ENCODE peak calls at places on chromosomes 4 and X, in ten cellular contexts. One of them, this sample, is unnamed.

GRCh38 chr4:4575284-4576211 is 33.7 kb upstream of the STX18 start:
- DNase-seq in GM06990: peak; percentile 82
- DNase-seq in right atrium auricular region: no peak
- DNase-seq in esophagus muscularis mucosa: no peak
- DNase-seq in adrenal gland: peak; percentile 74
- DNase-seq in HepG2: no peak
- DNase-seq in thyroid gland: peak; percentile 71
- DNase-seq in astrocyte of the cerebellum: no peak
- DNase-seq in cardiac fibroblast: peak; percentile 55
- DNase-seq in tibial artery: peak; percentile 66
- DNase-seq in this sample: no peak

GRCh38 chr4:186948361-186949291 is 225.0 kb upstream of the FAT1 start:
- DNase-seq in GM06990: no peak
- DNase-seq in right atrium auricular region: no peak
- DNase-seq in esophagus muscularis mucosa: no peak
- DNase-seq in adrenal gland: no peak
- DNase-seq in HepG2: no peak
- DNase-seq in thyroid gland: no peak
- DNase-seq in astrocyte of the cerebellum: no peak
- DNase-seq in cardiac fibroblast: peak; percentile 36
- DNase-seq in tibial artery: no peak
- DNase-seq in this sample: no peak

GRCh38 chr4:88672987-88673386 is 24.6 kb downstream of the NAP1L5 start:
- DNase-seq in GM06990: peak; percentile 1
- DNase-seq in right atrium auricular region: no peak
- DNase-seq in esophagus muscularis mucosa: no peak
- DNase-seq in adrenal gland: no peak
- DNase-seq in HepG2: peak; percentile 28
- DNase-seq in thyroid gland: peak; percentile 25
- DNase-seq in astrocyte of the cerebellum: no peak
- DNase-seq in cardiac fibroblast: peak; percentile 56
- DNase-seq in tibial artery: no peak
- DNase-seq in this sample: no peak

GRCh38 chr4:38128478-38129451 is 168.6 kb downstream of the PTTG2 start:
- DNase-seq in GM06990: peak; percentile 63
- DNase-seq in right atrium auricular region: peak; percentile 65
- DNase-seq in esophagus muscularis mucosa: no peak
- DNase-seq in adrenal gland: no peak
- DNase-seq in HepG2: peak; percentile 91
- DNase-seq in thyroid gland: no peak
- DNase-seq in astrocyte of the cerebellum: no peak
- DNase-seq in cardiac fibroblast: peak; percentile 82
- DNase-seq in tibial artery: no peak
- DNase-seq in this sample: no peak

GRCh38 chrX:153662266-153662665 is 11.3 kb downstream of the PNCK start:
- DNase-seq in GM06990: no peak
- DNase-seq in right atrium auricular region: no peak
- DNase-seq in esophagus muscularis mucosa: no peak
- DNase-seq in adrenal gland: peak; percentile 33
- DNase-seq in HepG2: peak; percentile 48
- DNase-seq in thyroid gland: peak; percentile 42
- DNase-seq in astrocyte of the cerebellum: no peak
- DNase-seq in cardiac fibroblast: peak; percentile 50
- DNase-seq in tibial artery: peak; percentile 40
- DNase-seq in this sample: no peak

GRCh38 chrX:65596270-65596669 is 61.7 kb upstream of the LAS1L start:
- DNase-seq in GM06990: no peak
- DNase-seq in right atrium auricular region: no peak
- DNase-seq in esophagus muscularis mucosa: no peak
- DNase-seq in adrenal gland: no peak
- DNase-seq in HepG2: no peak
- DNase-seq in thyroid gland: no peak
- DNase-seq in astrocyte of the cerebellum: peak; percentile 22
- DNase-seq in cardiac fibroblast: peak; percentile 71
- DNase-seq in tibial artery: peak; percentile 28
- DNase-seq in this sample: no peak

GRCh38 chr4:53788011-53788410 is 196.7 kb upstream of the LNX1 start:
- DNase-seq in GM06990: no peak
- DNase-seq in right atrium auricular region: no peak
- DNase-seq in esophagus muscularis mucosa: peak; percentile 50
- DNase-seq in adrenal gland: no peak
- DNase-seq in HepG2: no peak
- DNase-seq in thyroid gland: no peak
- DNase-seq in astrocyte of the cerebellum: no peak
- DNase-seq in cardiac fibroblast: no peak
- DNase-seq in tibial artery: no peak
- DNase-seq in this sample: no peak

GRCh38 chr4:168848977-168849687 is 160.9 kb downstream of the CBR4 start:
- DNase-seq in GM06990: no peak
- DNase-seq in right atrium auricular region: no peak
- DNase-seq in esophagus muscularis mucosa: no peak
- DNase-seq in adrenal gland: no peak
- DNase-seq in HepG2: no peak
- DNase-seq in thyroid gland: no peak
- DNase-seq in astrocyte of the cerebellum: no peak
- DNase-seq in cardiac fibroblast: peak; percentile 65
- DNase-seq in tibial artery: no peak
- DNase-seq in this sample: no peak

GRCh38 chrX:24682739-24683432 is 10.8 kb upstream of the POLA1 start:
- DNase-seq in GM06990: no peak
- DNase-seq in right atrium auricular region: no peak
- DNase-seq in esophagus muscularis mucosa: no peak
- DNase-seq in adrenal gland: no peak
- DNase-seq in HepG2: no peak
- DNase-seq in thyroid gland: no peak
- DNase-seq in astrocyte of the cerebellum: no peak
- DNase-seq in cardiac fibroblast: no peak
- DNase-seq in tibial artery: no peak
- DNase-seq in this sample: no peak

GRCh38 chr4:73998040-73999011 is at the start of gene CXCL5:
- DNase-seq in GM06990: no peak
- DNase-seq in right atrium auricular region: peak; percentile 61
- DNase-seq in esophagus muscularis mucosa: no peak
- DNase-seq in adrenal gland: peak; percentile 10
- DNase-seq in HepG2: no peak
- DNase-seq in thyroid gland: no peak
- DNase-seq in astrocyte of the cerebellum: no peak
- DNase-seq in cardiac fibroblast: peak; percentile 89
- DNase-seq in tibial artery: no peak
- DNase-seq in this sample: no peak

GRCh38 chrX:27976284-27976683 is 5.0 kb downstream of the DCAF8L1 start:
- DNase-seq in GM06990: no peak
- DNase-seq in right atrium auricular region: no peak
- DNase-seq in esophagus muscularis mucosa: no peak
- DNase-seq in adrenal gland: no peak
- DNase-seq in HepG2: no peak
- DNase-seq in thyroid gland: no peak
- DNase-seq in astrocyte of the cerebellum: no peak
- DNase-seq in cardiac fibroblast: peak; percentile 60
- DNase-seq in tibial artery: no peak
- DNase-seq in this sample: no peak

DNA sequence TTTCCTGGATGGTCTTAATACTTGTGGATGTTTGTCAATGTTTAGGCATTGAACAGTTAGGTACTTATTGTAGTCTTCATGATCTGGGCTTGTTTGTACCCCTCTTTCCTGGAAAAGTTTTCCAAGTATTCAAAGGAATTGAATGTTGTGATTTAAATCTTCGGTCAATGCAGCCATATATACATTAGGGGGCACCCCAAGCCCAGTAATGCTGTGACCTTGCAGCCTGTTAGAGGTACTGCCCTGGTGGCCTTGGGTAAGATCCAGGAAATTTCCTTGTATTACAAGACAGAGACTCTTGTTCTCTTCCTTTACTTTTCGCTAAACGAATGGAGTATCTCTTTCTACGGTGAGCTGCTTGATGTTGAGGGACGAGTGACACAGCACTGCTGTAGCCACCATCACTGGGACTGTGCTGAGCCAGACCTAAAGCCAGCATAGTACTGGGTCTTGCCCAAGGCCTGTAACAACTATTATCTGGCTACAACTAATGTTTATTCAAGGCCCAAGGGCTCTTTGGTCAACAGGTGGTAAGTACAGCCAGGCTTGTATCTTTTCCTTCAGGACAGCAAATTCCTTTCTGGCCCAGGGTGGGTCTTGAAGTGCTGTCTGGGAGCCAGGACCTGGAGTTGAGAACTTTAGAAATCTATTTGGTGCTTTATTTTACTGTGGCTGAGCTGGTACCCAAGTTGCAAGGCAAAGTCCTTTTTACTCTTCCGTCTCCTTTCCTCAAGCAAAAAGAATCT is 118.3 kb upstream of the ATOH1 start:
- DNase-seq in GM06990: no peak
- DNase-seq in right atrium auricular region: no peak
- DNase-seq in esophagus muscularis mucosa: no peak
- DNase-seq in adrenal gland: no peak
- DNase-seq in HepG2: peak; percentile 20
- DNase-seq in thyroid gland: peak; percentile 40
- DNase-seq in astrocyte of the cerebellum: no peak
- DNase-seq in cardiac fibroblast: no peak
- DNase-seq in tibial artery: no peak
- DNase-seq in this sample: no peak
- TF ChIP-seq CTCF in GM06990: peak; percentile 60
- TF ChIP-seq CTCF in right atrium auricular region: no peak
- TF ChIP-seq CTCF in esophagus muscularis mucosa: no peak
- TF ChIP-seq CTCF in adrenal gland: no peak
- TF ChIP-seq CTCF in HepG2: peak; percentile 61
- TF ChIP-seq CTCF in thyroid gland: no peak
- TF ChIP-seq CTCF in astrocyte of the cerebellum: no peak
- TF ChIP-seq CTCF in cardiac fibroblast: no peak
- TF ChIP-seq CTCF in tibial artery: no peak
- TF ChIP-seq CTCF in this sample: no peak

GRCh38 chr4:81405900-81406401 is 65.8 kb downstream of the RASGEF1B start:
- DNase-seq in GM06990: peak; percentile 17
- DNase-seq in right atrium auricular region: no peak
- DNase-seq in esophagus muscularis mucosa: no peak
- DNase-seq in adrenal gland: peak; percentile 55
- DNase-seq in HepG2: peak; percentile 81
- DNase-seq in thyroid gland: peak; percentile 30
- DNase-seq in astrocyte of the cerebellum: peak; percentile 70
- DNase-seq in cardiac fibroblast: peak; percentile 88
- DNase-seq in tibial artery: no peak
- DNase-seq in this sample: no peak
- H3K4me3 ChIP-seq in GM06990: no peak overlapping the region
- H3K4me3 ChIP-seq in right atrium auricular region: no peak overlapping the region
- H3K4me3 ChIP-seq in esophagus muscularis mucosa: no peak overlapping the region
- H3K4me3 ChIP-seq in adrenal gland: no peak overlapping the region
- H3K4me3 ChIP-seq in HepG2: no peak overlapping the region
- H3K4me3 ChIP-seq in thyroid gland: no peak overlapping the region
- H3K4me3 ChIP-seq in astrocyte of the cerebellum: no peak overlapping the region
- H3K4me3 ChIP-seq in cardiac fibroblast: no peak overlapping the region
- H3K4me3 ChIP-seq in tibial artery: no peak overlapping the region
- H3K4me3 ChIP-seq in this sample: no peak overlapping the region

GRCh38 chr4:36414248-36414647 is 132.8 kb downstream of the DTHD1 start:
- DNase-seq in GM06990: no peak
- DNase-seq in right atrium auricular region: no peak
- DNase-seq in esophagus muscularis mucosa: no peak
- DNase-seq in adrenal gland: no peak
- DNase-seq in HepG2: no peak
- DNase-seq in thyroid gland: no peak
- DNase-seq in astrocyte of the cerebellum: no peak
- DNase-seq in cardiac fibroblast: peak; percentile 3
- DNase-seq in tibial artery: no peak
- DNase-seq in this sample: no peak

GRCh38 chr4:36422582-36422981 is 141.2 kb downstream of the DTHD1 start:
- DNase-seq in GM06990: no peak
- DNase-seq in right atrium auricular region: no peak
- DNase-seq in esophagus muscularis mucosa: no peak
- DNase-seq in adrenal gland: no peak
- DNase-seq in HepG2: peak; percentile 15
- DNase-seq in thyroid gland: no peak
- DNase-seq in astrocyte of the cerebellum: no peak
- DNase-seq in cardiac fibroblast: no peak
- DNase-seq in tibial artery: no peak
- DNase-seq in this sample: no peak

DNA sequence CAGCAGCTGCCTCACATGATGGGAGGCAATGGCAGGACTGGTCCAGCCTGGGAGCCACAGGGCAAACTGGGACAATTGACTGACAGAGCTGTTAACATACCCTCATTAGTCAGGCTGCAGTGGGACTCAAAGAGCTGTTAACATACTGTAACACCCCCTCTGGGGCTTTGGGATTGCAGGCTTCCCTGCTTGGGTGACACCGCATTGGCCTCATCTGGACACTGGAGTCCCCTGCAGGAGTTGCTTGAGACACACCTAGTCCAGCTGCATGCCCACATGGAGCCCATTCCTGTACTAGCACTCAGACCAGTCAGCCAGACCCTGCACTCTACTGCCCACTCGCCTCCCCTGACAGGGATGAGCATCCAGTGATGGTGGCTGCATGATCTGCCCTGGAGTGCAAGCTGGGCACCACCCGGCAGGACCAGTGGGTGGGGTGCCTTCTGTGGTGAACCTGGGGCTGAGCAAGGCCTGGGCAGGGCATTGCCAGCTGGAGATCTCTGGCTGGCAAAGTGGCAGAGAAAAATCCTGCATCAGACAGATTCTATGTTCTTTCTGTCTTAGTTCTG is 138.8 kb downstream of the DTHD1 start:
- DNase-seq in GM06990: no peak
- DNase-seq in right atrium auricular region: no peak
- DNase-seq in esophagus muscularis mucosa: no peak
- DNase-seq in adrenal gland: no peak
- DNase-seq in HepG2: no peak
- DNase-seq in thyroid gland: no peak
- DNase-seq in astrocyte of the cerebellum: no peak
- DNase-seq in cardiac fibroblast: no peak
- DNase-seq in tibial artery: no peak
- DNase-seq in this sample: no peak
- TF ChIP-seq CTCF in GM06990: no peak
- TF ChIP-seq CTCF in right atrium auricular region: no peak
- TF ChIP-seq CTCF in esophagus muscularis mucosa: no peak
- TF ChIP-seq CTCF in adrenal gland: no peak
- TF ChIP-seq CTCF in HepG2: no peak
- TF ChIP-seq CTCF in thyroid gland: no peak
- TF ChIP-seq CTCF in astrocyte of the cerebellum: no peak
- TF ChIP-seq CTCF in cardiac fibroblast: no peak
- TF ChIP-seq CTCF in tibial artery: no peak
- TF ChIP-seq CTCF in this sample: no peak

GRCh38 chrX:38332505-38332904 is 5.2 kb upstream of the RPGR start:
- DNase-seq in GM06990: peak; percentile 37
- DNase-seq in right atrium auricular region: no peak
- DNase-seq in esophagus muscularis mucosa: no peak
- DNase-seq in adrenal gland: no peak
- DNase-seq in HepG2: no peak
- DNase-seq in thyroid gland: no peak
- DNase-seq in astrocyte of the cerebellum: no peak
- DNase-seq in cardiac fibroblast: no peak
- DNase-seq in tibial artery: no peak
- DNase-seq in this sample: no peak

GRCh38 chrX:38327007-38327774 is at the start of gene RPGR:
- DNase-seq in GM06990: peak; percentile 92
- DNase-seq in right atrium auricular region: peak; percentile 90
- DNase-seq in esophagus muscularis mucosa: peak; percentile 94
- DNase-seq in adrenal gland: peak; percentile 95
- DNase-seq in HepG2: peak; percentile 83
- DNase-seq in thyroid gland: peak; percentile 93
- DNase-seq in astrocyte of the cerebellum: peak; percentile 85
- DNase-seq in cardiac fibroblast: peak; percentile 95
- DNase-seq in tibial artery: peak; percentile 94
- DNase-seq in this sample: peak; percentile 89

GRCh38 chrX:38326086-38326485 is 1.2 kb downstream of the RPGR start:
- DNase-seq in GM06990: no peak
- DNase-seq in right atrium auricular region: no peak
- DNase-seq in esophagus muscularis mucosa: no peak
- DNase-seq in adrenal gland: no peak
- DNase-seq in HepG2: no peak
- DNase-seq in thyroid gland: no peak
- DNase-seq in astrocyte of the cerebellum: no peak
- DNase-seq in cardiac fibroblast: no peak
- DNase-seq in tibial artery: no peak
- DNase-seq in this sample: no peak

GRCh38 chrX:38327775-38328081 is 419 bp upstream of the RPGR start:
- DNase-seq in GM06990: no peak
- DNase-seq in right atrium auricular region: no peak
- DNase-seq in esophagus muscularis mucosa: no peak
- DNase-seq in adrenal gland: no peak
- DNase-seq in HepG2: no peak
- DNase-seq in thyroid gland: no peak
- DNase-seq in astrocyte of the cerebellum: no peak
- DNase-seq in cardiac fibroblast: no peak
- DNase-seq in tibial artery: no peak
- DNase-seq in this sample: no peak
- H3K4me3 ChIP-seq in GM06990: peak overlapping the region; percentile 65
- H3K4me3 ChIP-seq in right atrium auricular region: peak overlapping the region; percentile 66
- H3K4me3 ChIP-seq in esophagus muscularis mucosa: peak overlapping the region; percentile 69
- H3K4me3 ChIP-seq in adrenal gland: no peak overlapping the region
- H3K4me3 ChIP-seq in HepG2: peak overlapping the region; percentile 26
- H3K4me3 ChIP-seq in thyroid gland: no peak overlapping the region
- H3K4me3 ChIP-seq in astrocyte of the cerebellum: peak overlapping the region; percentile 65
- H3K4me3 ChIP-seq in cardiac fibroblast: peak overlapping the region; percentile 73
- H3K4me3 ChIP-seq in tibial artery: peak overlapping the region; percentile 73
- H3K4me3 ChIP-seq in this sample: peak overlapping the region; percentile 54

This sample was measured in vagina.